ENCODE peak calls at places on chromosomes 2 and 18, in five cellular contexts. E, P, I, U and Q are unnamed samples.

GRCh38 chr18:21444465-21445023 is 156.0 kb downstream of the ESCO1 start:
- DNase-seq in U (peak), P (peak), I (peak), E (peak), Q (no peak)

GRCh38 chr2:119402645-119403560 is 28.8 kb upstream of the TMEM37 start:
- DNase-seq in P (no peak), U (no peak), I (peak), E (no peak), Q (no peak)

GRCh38 chr2:98912221-98912851 is 23.7 kb downstream of the CRACDL start:
- DNase-seq in E (no peak), I (no peak), P (no peak), U (peak), Q (peak)

GRCh38 chr2:177998006-177998405 is 74.6 kb downstream of the PDE11A start:
- DNase-seq in I (no peak), U (no peak), P (no peak), E (no peak), Q (no peak)

GRCh38 chr2:10075571-10076209 is 4.5 kb downstream of the CYS1 start:
- DNase-seq in E (no peak), U (no peak), P (no peak), I (no peak), Q (no peak)

GRCh38 chr2:40127890-40128548 is 323.9 kb downstream of the SLC8A1 start:
- DNase-seq in P (no peak), I (no peak), E (no peak), U (no peak), Q (no peak)

GRCh38 chr2:53715568-53715967 is 52.0 kb upstream of the CHAC2 start:
- DNase-seq in I (peak), P (no peak), U (no peak), E (no peak), Q (no peak)

GRCh38 chr2:59006204-59006603 is 765.1 kb upstream of the FANCL start:
- DNase-seq in U (no peak), P (no peak), I (no peak), E (no peak), Q (no peak)

GRCh38 chr18:44689736-44690135 is 9.0 kb downstream of the SETBP1 start:
- DNase-seq in I (no peak), P (no peak), U (no peak), E (no peak), Q (no peak)

GRCh38 chr2:38376346-38376682 is 759 bp downstream of the ATL2 start:
- DNase-seq in P (peak), U (peak), E (peak), I (peak), Q (no peak)

GRCh38 chr18:78390985-78391384 is 588.6 kb upstream of the SALL3 start:
- DNase-seq in E (no peak), U (no peak), I (no peak), P (no peak), Q (no peak)

GRCh38 chr18:7766383-7766782 is 199.3 kb downstream of the PTPRM start:
- DNase-seq in U (no peak), P (no peak), I (no peak), E (no peak), Q (no peak)